ENCODE peak calls at places on chromosomes 13 and 19, in seven cellular contexts. One of them, this sample, is unnamed.

GRCh38 chr19:21451187-21451586 is 54.2 kb upstream of the ZNF429 start:
- DNase-seq in stimulated activated effector memory CD8-positive, alpha-beta T cell treated with anti-CD3 and anti-CD28 coated beads, Interleukin-12 subunit alpha, Interleukin-12 subunit beta, amount 100 ng/mL, for 72 hours: no peak
- DNase-seq in anterior cingulate cortex: no peak
- DNase-seq in kidney tubule cell: no peak
- DNase-seq in renal cortical epithelial cell: no peak
- DNase-seq in stimulated activated CD4-positive, alpha-beta T cell treated with anti-CD3 and anti-CD28 coated beads, Interleukin-1b, Interleukin-23, amount 100 ng/mL, for 48 hours: no peak
- DNase-seq in T follicular helper cell: no peak
- DNase-seq in this sample: no peak

GRCh38 chr19:38657633-38658222 is 10.3 kb downstream of the ACTN4 start:
- DNase-seq in stimulated activated effector memory CD8-positive, alpha-beta T cell treated with anti-CD3 and anti-CD28 coated beads, Interleukin-12 subunit alpha, Interleukin-12 subunit beta, amount 100 ng/mL, for 72 hours: no peak
- DNase-seq in anterior cingulate cortex: no peak
- DNase-seq in stimulated activated CD4-positive, alpha-beta T cell treated with anti-CD3 and anti-CD28 coated beads, Interleukin-1b, Interleukin-23, amount 100 ng/mL, for 48 hours: peak
- DNase-seq in kidney tubule cell: peak
- DNase-seq in renal cortical epithelial cell: peak
- DNase-seq in T follicular helper cell: no peak
- DNase-seq in this sample: peak

GRCh38 chr13:33109801-33110200 is 93.6 kb downstream of the KL start:
- DNase-seq in renal cortical epithelial cell: no peak
- DNase-seq in T follicular helper cell: no peak
- DNase-seq in stimulated activated effector memory CD8-positive, alpha-beta T cell treated with anti-CD3 and anti-CD28 coated beads, Interleukin-12 subunit alpha, Interleukin-12 subunit beta, amount 100 ng/mL, for 72 hours: no peak
- DNase-seq in stimulated activated CD4-positive, alpha-beta T cell treated with anti-CD3 and anti-CD28 coated beads, Interleukin-1b, Interleukin-23, amount 100 ng/mL, for 48 hours: no peak
- DNase-seq in kidney tubule cell: no peak
- DNase-seq in anterior cingulate cortex: no peak
- DNase-seq in this sample: no peak

GRCh38 chr13:110307697-110308376 is 753 bp downstream of the COL4A2 start:
- DNase-seq in anterior cingulate cortex: no peak
- DNase-seq in kidney tubule cell: no peak
- DNase-seq in stimulated activated CD4-positive, alpha-beta T cell treated with anti-CD3 and anti-CD28 coated beads, Interleukin-1b, Interleukin-23, amount 100 ng/mL, for 48 hours: no peak
- DNase-seq in stimulated activated effector memory CD8-positive, alpha-beta T cell treated with anti-CD3 and anti-CD28 coated beads, Interleukin-12 subunit alpha, Interleukin-12 subunit beta, amount 100 ng/mL, for 72 hours: no peak
- DNase-seq in renal cortical epithelial cell: no peak
- DNase-seq in T follicular helper cell: no peak
- DNase-seq in this sample: no peak

GRCh38 chr13:59837101-59837500 is 326.6 kb downstream of the DIAPH3 start:
- DNase-seq in anterior cingulate cortex: no peak
- DNase-seq in stimulated activated CD4-positive, alpha-beta T cell treated with anti-CD3 and anti-CD28 coated beads, Interleukin-1b, Interleukin-23, amount 100 ng/mL, for 48 hours: no peak
- DNase-seq in stimulated activated effector memory CD8-positive, alpha-beta T cell treated with anti-CD3 and anti-CD28 coated beads, Interleukin-12 subunit alpha, Interleukin-12 subunit beta, amount 100 ng/mL, for 72 hours: no peak
- DNase-seq in kidney tubule cell: no peak
- DNase-seq in renal cortical epithelial cell: no peak
- DNase-seq in T follicular helper cell: no peak
- DNase-seq in this sample: no peak

GRCh38 chr13:41960195-41960699 is 662 bp downstream of the VWA8 start:
- DNase-seq in kidney tubule cell: peak
- DNase-seq in T follicular helper cell: no peak
- DNase-seq in stimulated activated CD4-positive, alpha-beta T cell treated with anti-CD3 and anti-CD28 coated beads, Interleukin-1b, Interleukin-23, amount 100 ng/mL, for 48 hours: no peak
- DNase-seq in renal cortical epithelial cell: no peak
- DNase-seq in stimulated activated effector memory CD8-positive, alpha-beta T cell treated with anti-CD3 and anti-CD28 coated beads, Interleukin-12 subunit alpha, Interleukin-12 subunit beta, amount 100 ng/mL, for 72 hours: no peak
- DNase-seq in anterior cingulate cortex: no peak
- DNase-seq in this sample: no peak

GRCh38 chr13:20512042-20512683 is 13.5 kb downstream of the CRYL1 start:
- DNase-seq in stimulated activated CD4-positive, alpha-beta T cell treated with anti-CD3 and anti-CD28 coated beads, Interleukin-1b, Interleukin-23, amount 100 ng/mL, for 48 hours: no peak
- DNase-seq in anterior cingulate cortex: no peak
- DNase-seq in renal cortical epithelial cell: no peak
- DNase-seq in T follicular helper cell: no peak
- DNase-seq in stimulated activated effector memory CD8-positive, alpha-beta T cell treated with anti-CD3 and anti-CD28 coated beads, Interleukin-12 subunit alpha, Interleukin-12 subunit beta, amount 100 ng/mL, for 72 hours: no peak
- DNase-seq in kidney tubule cell: peak
- DNase-seq in this sample: no peak

GRCh38 chr19:5125797-5126497 is 157.0 kb downstream of the KDM4B start:
- DNase-seq in stimulated activated CD4-positive, alpha-beta T cell treated with anti-CD3 and anti-CD28 coated beads, Interleukin-1b, Interleukin-23, amount 100 ng/mL, for 48 hours: no peak
- DNase-seq in T follicular helper cell: no peak
- DNase-seq in kidney tubule cell: no peak
- DNase-seq in renal cortical epithelial cell: no peak
- DNase-seq in anterior cingulate cortex: no peak
- DNase-seq in stimulated activated effector memory CD8-positive, alpha-beta T cell treated with anti-CD3 and anti-CD28 coated beads, Interleukin-12 subunit alpha, Interleukin-12 subunit beta, amount 100 ng/mL, for 72 hours: no peak
- DNase-seq in this sample: no peak

GRCh38 chr19:19382118-19382517 is 23.4 kb upstream of the GATAD2A start:
- DNase-seq in renal cortical epithelial cell: no peak
- DNase-seq in kidney tubule cell: peak
- DNase-seq in stimulated activated CD4-positive, alpha-beta T cell treated with anti-CD3 and anti-CD28 coated beads, Interleukin-1b, Interleukin-23, amount 100 ng/mL, for 48 hours: no peak
- DNase-seq in stimulated activated effector memory CD8-positive, alpha-beta T cell treated with anti-CD3 and anti-CD28 coated beads, Interleukin-12 subunit alpha, Interleukin-12 subunit beta, amount 100 ng/mL, for 72 hours: no peak
- DNase-seq in anterior cingulate cortex: no peak
- DNase-seq in T follicular helper cell: no peak
- DNase-seq in this sample: no peak

GRCh38 chr13:96994030-96994848 is at the start of gene OXGR1:
- DNase-seq in renal cortical epithelial cell: peak
- DNase-seq in stimulated activated CD4-positive, alpha-beta T cell treated with anti-CD3 and anti-CD28 coated beads, Interleukin-1b, Interleukin-23, amount 100 ng/mL, for 48 hours: no peak
- DNase-seq in stimulated activated effector memory CD8-positive, alpha-beta T cell treated with anti-CD3 and anti-CD28 coated beads, Interleukin-12 subunit alpha, Interleukin-12 subunit beta, amount 100 ng/mL, for 72 hours: no peak
- DNase-seq in kidney tubule cell: peak
- DNase-seq in T follicular helper cell: no peak
- DNase-seq in anterior cingulate cortex: no peak
- DNase-seq in this sample: no peak

GRCh38 chr19:33427801-33428626 is 54.5 kb downstream of the CEBPG start:
- DNase-seq in T follicular helper cell: no peak
- DNase-seq in stimulated activated effector memory CD8-positive, alpha-beta T cell treated with anti-CD3 and anti-CD28 coated beads, Interleukin-12 subunit alpha, Interleukin-12 subunit beta, amount 100 ng/mL, for 72 hours: no peak
- DNase-seq in kidney tubule cell: no peak
- DNase-seq in anterior cingulate cortex: no peak
- DNase-seq in stimulated activated CD4-positive, alpha-beta T cell treated with anti-CD3 and anti-CD28 coated beads, Interleukin-1b, Interleukin-23, amount 100 ng/mL, for 48 hours: no peak
- DNase-seq in renal cortical epithelial cell: no peak
- DNase-seq in this sample: no peak

GRCh38 chr13:87536899-87537298 is 134.3 kb upstream of the SLITRK5 start:
- DNase-seq in stimulated activated effector memory CD8-positive, alpha-beta T cell treated with anti-CD3 and anti-CD28 coated beads, Interleukin-12 subunit alpha, Interleukin-12 subunit beta, amount 100 ng/mL, for 72 hours: no peak
- DNase-seq in anterior cingulate cortex: no peak
- DNase-seq in T follicular helper cell: no peak
- DNase-seq in kidney tubule cell: no peak
- DNase-seq in renal cortical epithelial cell: no peak
- DNase-seq in stimulated activated CD4-positive, alpha-beta T cell treated with anti-CD3 and anti-CD28 coated beads, Interleukin-1b, Interleukin-23, amount 100 ng/mL, for 48 hours: no peak
- DNase-seq in this sample: no peak

GRCh38 chr13:106503272-106503671 is 32.2 kb downstream of the EFNB2 start:
- DNase-seq in stimulated activated effector memory CD8-positive, alpha-beta T cell treated with anti-CD3 and anti-CD28 coated beads, Interleukin-12 subunit alpha, Interleukin-12 subunit beta, amount 100 ng/mL, for 72 hours: no peak
- DNase-seq in renal cortical epithelial cell: no peak
- DNase-seq in kidney tubule cell: no peak
- DNase-seq in T follicular helper cell: no peak
- DNase-seq in anterior cingulate cortex: no peak
- DNase-seq in stimulated activated CD4-positive, alpha-beta T cell treated with anti-CD3 and anti-CD28 coated beads, Interleukin-1b, Interleukin-23, amount 100 ng/mL, for 48 hours: no peak
- DNase-seq in this sample: no peak

GRCh38 chr19:33462112-33462726 is 59.4 kb downstream of the PEPD start:
- DNase-seq in kidney tubule cell: no peak
- DNase-seq in T follicular helper cell: no peak
- DNase-seq in stimulated activated CD4-positive, alpha-beta T cell treated with anti-CD3 and anti-CD28 coated beads, Interleukin-1b, Interleukin-23, amount 100 ng/mL, for 48 hours: no peak
- DNase-seq in renal cortical epithelial cell: no peak
- DNase-seq in anterior cingulate cortex: no peak
- DNase-seq in stimulated activated effector memory CD8-positive, alpha-beta T cell treated with anti-CD3 and anti-CD28 coated beads, Interleukin-12 subunit alpha, Interleukin-12 subunit beta, amount 100 ng/mL, for 72 hours: no peak
- DNase-seq in this sample: no peak

GRCh38 chr19:55451522-55452380 is 8.7 kb upstream of the SHISA7 start:
- DNase-seq in T follicular helper cell: peak
- DNase-seq in kidney tubule cell: no peak
- DNase-seq in anterior cingulate cortex: no peak
- DNase-seq in stimulated activated CD4-positive, alpha-beta T cell treated with anti-CD3 and anti-CD28 coated beads, Interleukin-1b, Interleukin-23, amount 100 ng/mL, for 48 hours: no peak
- DNase-seq in stimulated activated effector memory CD8-positive, alpha-beta T cell treated with anti-CD3 and anti-CD28 coated beads, Interleukin-12 subunit alpha, Interleukin-12 subunit beta, amount 100 ng/mL, for 72 hours: no peak
- DNase-seq in renal cortical epithelial cell: no peak
- DNase-seq in this sample: no peak

GRCh38 chr13:31369213-31369612 is 169.4 kb downstream of the B3GLCT start:
- DNase-seq in kidney tubule cell: no peak
- DNase-seq in stimulated activated CD4-positive, alpha-beta T cell treated with anti-CD3 and anti-CD28 coated beads, Interleukin-1b, Interleukin-23, amount 100 ng/mL, for 48 hours: no peak
- DNase-seq in anterior cingulate cortex: no peak
- DNase-seq in renal cortical epithelial cell: no peak
- DNase-seq in T follicular helper cell: no peak
- DNase-seq in stimulated activated effector memory CD8-positive, alpha-beta T cell treated with anti-CD3 and anti-CD28 coated beads, Interleukin-12 subunit alpha, Interleukin-12 subunit beta, amount 100 ng/mL, for 72 hours: no peak
- DNase-seq in this sample: no peak

GRCh38 chr19:815079-815774 is 6.5 kb downstream of the PLPPR3 start:
- DNase-seq in anterior cingulate cortex: no peak
- DNase-seq in stimulated activated CD4-positive, alpha-beta T cell treated with anti-CD3 and anti-CD28 coated beads, Interleukin-1b, Interleukin-23, amount 100 ng/mL, for 48 hours: no peak
- DNase-seq in renal cortical epithelial cell: no peak
- DNase-seq in stimulated activated effector memory CD8-positive, alpha-beta T cell treated with anti-CD3 and anti-CD28 coated beads, Interleukin-12 subunit alpha, Interleukin-12 subunit beta, amount 100 ng/mL, for 72 hours: no peak
- DNase-seq in kidney tubule cell: no peak
- DNase-seq in T follicular helper cell: no peak
- DNase-seq in this sample: no peak

GRCh38 chr19:35213678-35214632 is 14.6 kb downstream of the FAM187B start:
- DNase-seq in renal cortical epithelial cell: peak
- DNase-seq in stimulated activated effector memory CD8-positive, alpha-beta T cell treated with anti-CD3 and anti-CD28 coated beads, Interleukin-12 subunit alpha, Interleukin-12 subunit beta, amount 100 ng/mL, for 72 hours: peak
- DNase-seq in anterior cingulate cortex: no peak
- DNase-seq in T follicular helper cell: peak
- DNase-seq in stimulated activated CD4-positive, alpha-beta T cell treated with anti-CD3 and anti-CD28 coated beads, Interleukin-1b, Interleukin-23, amount 100 ng/mL, for 48 hours: peak
- DNase-seq in kidney tubule cell: peak
- DNase-seq in this sample: peak

GRCh38 chr19:10763828-10764339 is 46.0 kb downstream of the DNM2 start:
- DNase-seq in kidney tubule cell: no peak
- DNase-seq in renal cortical epithelial cell: no peak
- DNase-seq in stimulated activated CD4-positive, alpha-beta T cell treated with anti-CD3 and anti-CD28 coated beads, Interleukin-1b, Interleukin-23, amount 100 ng/mL, for 48 hours: no peak
- DNase-seq in stimulated activated effector memory CD8-positive, alpha-beta T cell treated with anti-CD3 and anti-CD28 coated beads, Interleukin-12 subunit alpha, Interleukin-12 subunit beta, amount 100 ng/mL, for 72 hours: no peak
- DNase-seq in anterior cingulate cortex: no peak
- DNase-seq in T follicular helper cell: no peak
- DNase-seq in this sample: no peak

GRCh38 chr13:24202215-24202614 is 41.7 kb downstream of the SPATA13 start:
- DNase-seq in renal cortical epithelial cell: no peak
- DNase-seq in T follicular helper cell: no peak
- DNase-seq in kidney tubule cell: no peak
- DNase-seq in stimulated activated CD4-positive, alpha-beta T cell treated with anti-CD3 and anti-CD28 coated beads, Interleukin-1b, Interleukin-23, amount 100 ng/mL, for 48 hours: no peak
- DNase-seq in anterior cingulate cortex: no peak
- DNase-seq in stimulated activated effector memory CD8-positive, alpha-beta T cell treated with anti-CD3 and anti-CD28 coated beads, Interleukin-12 subunit alpha, Interleukin-12 subunit beta, amount 100 ng/mL, for 72 hours: no peak
- DNase-seq in this sample: no peak

GRCh38 chr19:900302-901111 is 7.2 kb downstream of the RNU6-9 start:
- DNase-seq in anterior cingulate cortex: no peak
- DNase-seq in kidney tubule cell: no peak
- DNase-seq in stimulated activated effector memory CD8-positive, alpha-beta T cell treated with anti-CD3 and anti-CD28 coated beads, Interleukin-12 subunit alpha, Interleukin-12 subunit beta, amount 100 ng/mL, for 72 hours: no peak
- DNase-seq in stimulated activated CD4-positive, alpha-beta T cell treated with anti-CD3 and anti-CD28 coated beads, Interleukin-1b, Interleukin-23, amount 100 ng/mL, for 48 hours: no peak
- DNase-seq in renal cortical epithelial cell: no peak
- DNase-seq in T follicular helper cell: no peak
- DNase-seq in this sample: peak

GRCh38 chr19:46745030-46745429 is 827 bp upstream of the FKRP start:
- DNase-seq in stimulated activated effector memory CD8-positive, alpha-beta T cell treated with anti-CD3 and anti-CD28 coated beads, Interleukin-12 subunit alpha, Interleukin-12 subunit beta, amount 100 ng/mL, for 72 hours: no peak
- DNase-seq in renal cortical epithelial cell: no peak
- DNase-seq in T follicular helper cell: no peak
- DNase-seq in kidney tubule cell: no peak
- DNase-seq in stimulated activated CD4-positive, alpha-beta T cell treated with anti-CD3 and anti-CD28 coated beads, Interleukin-1b, Interleukin-23, amount 100 ng/mL, for 48 hours: no peak
- DNase-seq in anterior cingulate cortex: no peak
- DNase-seq in this sample: no peak

GRCh38 chr19:39156230-39156890 is 30.8 kb downstream of the PAK4 start:
- DNase-seq in renal cortical epithelial cell: no peak
- DNase-seq in anterior cingulate cortex: no peak
- DNase-seq in stimulated activated CD4-positive, alpha-beta T cell treated with anti-CD3 and anti-CD28 coated beads, Interleukin-1b, Interleukin-23, amount 100 ng/mL, for 48 hours: no peak
- DNase-seq in T follicular helper cell: no peak
- DNase-seq in kidney tubule cell: peak
- DNase-seq in stimulated activated effector memory CD8-positive, alpha-beta T cell treated with anti-CD3 and anti-CD28 coated beads, Interleukin-12 subunit alpha, Interleukin-12 subunit beta, amount 100 ng/mL, for 72 hours: no peak
- DNase-seq in this sample: no peak

GRCh38 chr13:97856001-97856675 is 97.3 kb upstream of the IPO5 start:
- DNase-seq in stimulated activated CD4-positive, alpha-beta T cell treated with anti-CD3 and anti-CD28 coated beads, Interleukin-1b, Interleukin-23, amount 100 ng/mL, for 48 hours: no peak
- DNase-seq in stimulated activated effector memory CD8-positive, alpha-beta T cell treated with anti-CD3 and anti-CD28 coated beads, Interleukin-12 subunit alpha, Interleukin-12 subunit beta, amount 100 ng/mL, for 72 hours: no peak
- DNase-seq in kidney tubule cell: no peak
- DNase-seq in renal cortical epithelial cell: peak
- DNase-seq in T follicular helper cell: no peak
- DNase-seq in anterior cingulate cortex: no peak
- DNase-seq in this sample: no peak

GRCh38 chr19:16415806-16416205 is 56.0 kb downstream of the EPS15L1 start:
- DNase-seq in kidney tubule cell: no peak
- DNase-seq in renal cortical epithelial cell: no peak
- DNase-seq in T follicular helper cell: no peak
- DNase-seq in stimulated activated effector memory CD8-positive, alpha-beta T cell treated with anti-CD3 and anti-CD28 coated beads, Interleukin-12 subunit alpha, Interleukin-12 subunit beta, amount 100 ng/mL, for 72 hours: no peak
- DNase-seq in anterior cingulate cortex: no peak
- DNase-seq in stimulated activated CD4-positive, alpha-beta T cell treated with anti-CD3 and anti-CD28 coated beads, Interleukin-1b, Interleukin-23, amount 100 ng/mL, for 48 hours: no peak
- DNase-seq in this sample: no peak

GRCh38 chr19:40519352-40520322 is 52.8 kb downstream of the SPTBN4 start:
- DNase-seq in renal cortical epithelial cell: no peak
- DNase-seq in anterior cingulate cortex: no peak
- DNase-seq in stimulated activated effector memory CD8-positive, alpha-beta T cell treated with anti-CD3 and anti-CD28 coated beads, Interleukin-12 subunit alpha, Interleukin-12 subunit beta, amount 100 ng/mL, for 72 hours: no peak
- DNase-seq in T follicular helper cell: no peak
- DNase-seq in stimulated activated CD4-positive, alpha-beta T cell treated with anti-CD3 and anti-CD28 coated beads, Interleukin-1b, Interleukin-23, amount 100 ng/mL, for 48 hours: peak
- DNase-seq in kidney tubule cell: peak
- DNase-seq in this sample: peak

GRCh38 chr13:27797228-27797624 is 4.9 kb downstream of the GSX1 start:
- DNase-seq in stimulated activated effector memory CD8-positive, alpha-beta T cell treated with anti-CD3 and anti-CD28 coated beads, Interleukin-12 subunit alpha, Interleukin-12 subunit beta, amount 100 ng/mL, for 72 hours: no peak
- DNase-seq in anterior cingulate cortex: no peak
- DNase-seq in renal cortical epithelial cell: no peak
- DNase-seq in T follicular helper cell: no peak
- DNase-seq in kidney tubule cell: peak
- DNase-seq in stimulated activated CD4-positive, alpha-beta T cell treated with anti-CD3 and anti-CD28 coated beads, Interleukin-1b, Interleukin-23, amount 100 ng/mL, for 48 hours: no peak
- DNase-seq in this sample: no peak

GRCh38 chr19:48739835-48740704 is at the start of gene RASIP1:
- DNase-seq in kidney tubule cell: no peak
- DNase-seq in anterior cingulate cortex: no peak
- DNase-seq in T follicular helper cell: no peak
- DNase-seq in renal cortical epithelial cell: no peak
- DNase-seq in stimulated activated CD4-positive, alpha-beta T cell treated with anti-CD3 and anti-CD28 coated beads, Interleukin-1b, Interleukin-23, amount 100 ng/mL, for 48 hours: no peak
- DNase-seq in stimulated activated effector memory CD8-positive, alpha-beta T cell treated with anti-CD3 and anti-CD28 coated beads, Interleukin-12 subunit alpha, Interleukin-12 subunit beta, amount 100 ng/mL, for 72 hours: no peak
- DNase-seq in this sample: no peak

GRCh38 chr13:98105929-98106336 is 37.0 kb upstream of the FARP1 start:
- DNase-seq in stimulated activated effector memory CD8-positive, alpha-beta T cell treated with anti-CD3 and anti-CD28 coated beads, Interleukin-12 subunit alpha, Interleukin-12 subunit beta, amount 100 ng/mL, for 72 hours: no peak
- DNase-seq in anterior cingulate cortex: no peak
- DNase-seq in kidney tubule cell: no peak
- DNase-seq in renal cortical epithelial cell: no peak
- DNase-seq in stimulated activated CD4-positive, alpha-beta T cell treated with anti-CD3 and anti-CD28 coated beads, Interleukin-1b, Interleukin-23, amount 100 ng/mL, for 48 hours: no peak
- DNase-seq in T follicular helper cell: no peak
- DNase-seq in this sample: no peak

This sample was measured in activated CD4-positive, alpha-beta memory T cell treated with anti-CD3 and anti-CD28 coated beads for 36 hours.